ENCODE peak calls at places on chromosomes 7 and 10, in six cellular contexts. One of them, this sample, is unnamed.

GRCh38 chr7:45161842-45162241 is 4.3 kb downstream of the RAMP3 start:
- DNase-seq in left ventricle myocardium inferior: no peak
- DNase-seq in AG04450: no peak
- DNase-seq in HepG2: no peak
- DNase-seq in psoas muscle: no peak
- DNase-seq in NB4: no peak
- DNase-seq in this sample: no peak

GRCh38 chr7:41045556-41046123 is 657.2 kb downstream of the INHBA start:
- DNase-seq in left ventricle myocardium inferior: no peak
- DNase-seq in AG04450: no peak
- DNase-seq in HepG2: peak
- DNase-seq in psoas muscle: no peak
- DNase-seq in NB4: no peak
- DNase-seq in this sample: no peak

GRCh38 chr7:111083423-111083822 is 7.5 kb upstream of the LRRN3 start:
- DNase-seq in left ventricle myocardium inferior: no peak
- DNase-seq in AG04450: peak
- DNase-seq in HepG2: no peak
- DNase-seq in psoas muscle: no peak
- DNase-seq in NB4: peak
- DNase-seq in this sample: peak

GRCh38 chr10:57017356-57018037 is 656.4 kb upstream of the ZWINT start:
- DNase-seq in left ventricle myocardium inferior: no peak
- DNase-seq in AG04450: no peak
- DNase-seq in HepG2: no peak
- DNase-seq in psoas muscle: no peak
- DNase-seq in NB4: no peak
- DNase-seq in this sample: no peak

GRCh38 chr10:127797339-127797738 is 60.4 kb downstream of the FOXI2 start:
- DNase-seq in left ventricle myocardium inferior: no peak
- DNase-seq in AG04450: no peak
- DNase-seq in HepG2: peak
- DNase-seq in psoas muscle: no peak
- DNase-seq in NB4: peak
- DNase-seq in this sample: no peak

GRCh38 chr7:131827421-131827820 is 271.0 kb upstream of the PODXL start:
- DNase-seq in left ventricle myocardium inferior: no peak
- DNase-seq in AG04450: no peak
- DNase-seq in HepG2: no peak
- DNase-seq in psoas muscle: no peak
- DNase-seq in NB4: no peak
- DNase-seq in this sample: no peak

GRCh38 chr7:19294629-19295028 is 149.4 kb upstream of the FERD3L start:
- DNase-seq in left ventricle myocardium inferior: no peak
- DNase-seq in AG04450: no peak
- DNase-seq in HepG2: no peak
- DNase-seq in psoas muscle: no peak
- DNase-seq in NB4: no peak
- DNase-seq in this sample: peak

GRCh38 chr10:120495226-120495625 is 38.2 kb downstream of the PLPP4 start:
- DNase-seq in left ventricle myocardium inferior: no peak
- DNase-seq in AG04450: no peak
- DNase-seq in HepG2: no peak
- DNase-seq in psoas muscle: no peak
- DNase-seq in NB4: no peak
- DNase-seq in this sample: no peak

GRCh38 chr7:98556288-98556687 is 60.8 kb upstream of the NPTX2 start:
- DNase-seq in left ventricle myocardium inferior: no peak
- DNase-seq in AG04450: no peak
- DNase-seq in HepG2: no peak
- DNase-seq in psoas muscle: no peak
- DNase-seq in NB4: no peak
- DNase-seq in this sample: no peak

GRCh38 chr10:99660662-99661369 is 1.5 kb downstream of the ENTPD7 start:
- DNase-seq in left ventricle myocardium inferior: no peak
- DNase-seq in AG04450: no peak
- DNase-seq in HepG2: no peak
- DNase-seq in psoas muscle: no peak
- DNase-seq in NB4: no peak
- DNase-seq in this sample: no peak

GRCh38 chr10:72277996-72278667 is 4.4 kb downstream of the DDIT4 start:
- DNase-seq in left ventricle myocardium inferior: no peak
- DNase-seq in AG04450: no peak
- DNase-seq in HepG2: peak
- DNase-seq in psoas muscle: no peak
- DNase-seq in NB4: peak
- DNase-seq in this sample: no peak

DNA sequence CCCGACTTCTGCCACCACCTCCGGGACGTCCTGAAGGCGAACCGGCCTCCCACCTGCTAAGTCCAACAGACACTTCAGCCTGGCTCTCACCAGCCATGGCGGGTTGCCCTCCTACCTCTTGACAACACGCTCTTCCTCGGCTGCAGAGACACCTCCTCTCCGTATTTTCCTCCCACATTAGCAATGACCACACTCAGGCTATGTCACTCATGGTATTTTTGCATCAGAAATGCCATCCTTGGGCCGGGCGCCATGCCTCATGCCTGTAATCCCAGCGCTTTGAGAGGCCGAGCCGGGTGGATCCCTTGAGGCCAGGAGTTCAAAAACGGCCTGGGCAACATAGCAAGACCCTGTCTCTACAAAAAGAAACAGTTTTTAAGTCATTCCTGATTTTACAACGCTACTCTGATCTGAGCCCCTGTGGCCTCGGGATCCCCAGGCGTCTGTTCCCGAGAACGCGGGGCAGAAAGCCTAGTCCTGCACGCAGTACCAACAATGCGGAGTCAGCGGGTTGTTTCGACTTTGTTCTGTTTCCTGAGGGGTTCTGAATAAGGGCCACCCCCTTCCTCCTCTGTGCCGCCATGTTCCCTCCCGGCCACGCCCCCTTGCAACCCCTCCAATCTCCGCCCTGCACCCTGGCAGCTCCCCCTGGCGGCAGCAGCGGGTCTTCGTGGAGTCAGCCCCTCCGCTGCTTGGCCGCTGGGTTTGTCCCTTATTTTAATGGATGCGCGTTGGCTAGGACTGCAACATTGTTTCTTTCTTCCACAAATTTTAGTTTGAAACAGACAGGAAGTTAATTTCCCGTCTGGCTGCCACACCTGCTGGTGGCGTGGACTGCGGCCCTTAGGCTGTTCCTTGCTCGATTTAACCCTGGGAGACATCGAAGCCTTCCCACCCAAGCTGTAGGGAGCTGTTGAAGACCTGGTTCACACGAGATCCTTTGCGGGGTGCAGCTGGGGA is 9.7 kb upstream of the ZFAND2A start:
- DNase-seq in left ventricle myocardium inferior: peak
- DNase-seq in AG04450: no peak
- DNase-seq in HepG2: peak
- DNase-seq in psoas muscle: peak
- DNase-seq in NB4: peak
- DNase-seq in this sample: no peak
- H3K4me3 ChIP-seq in left ventricle myocardium inferior: peak
- H3K4me3 ChIP-seq in AG04450: peak
- H3K4me3 ChIP-seq in HepG2: peak
- H3K4me3 ChIP-seq in psoas muscle: peak
- H3K4me3 ChIP-seq in NB4: peak
- H3K4me3 ChIP-seq in this sample: peak

DNA sequence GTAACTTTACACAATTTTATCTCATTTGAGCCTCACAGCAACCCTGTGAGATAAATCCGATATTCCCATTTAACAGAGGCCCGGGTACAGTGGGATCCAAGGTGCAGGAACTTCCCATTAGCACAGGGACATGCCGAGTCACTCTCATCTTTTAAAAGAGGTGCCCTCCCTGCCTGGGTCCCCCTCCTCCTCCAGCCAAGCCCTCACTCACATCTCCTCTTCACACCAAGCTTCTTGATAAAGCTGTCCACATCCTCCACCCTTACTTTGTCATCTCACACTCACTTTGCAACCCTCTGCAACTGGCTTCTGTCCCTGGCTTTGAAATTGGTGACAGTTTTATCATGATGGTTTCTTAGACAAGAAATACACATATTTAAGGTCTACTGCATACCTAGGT is 144.6 kb upstream of the RHEB start:
- DNase-seq in left ventricle myocardium inferior: no peak
- DNase-seq in AG04450: no peak
- DNase-seq in HepG2: no peak
- DNase-seq in psoas muscle: no peak
- DNase-seq in NB4: no peak
- DNase-seq in this sample: no peak
- H3K4me3 ChIP-seq in left ventricle myocardium inferior: no peak
- H3K4me3 ChIP-seq in AG04450: no peak
- H3K4me3 ChIP-seq in HepG2: no peak
- H3K4me3 ChIP-seq in psoas muscle: no peak
- H3K4me3 ChIP-seq in NB4: no peak
- H3K4me3 ChIP-seq in this sample: no peak

DNA sequence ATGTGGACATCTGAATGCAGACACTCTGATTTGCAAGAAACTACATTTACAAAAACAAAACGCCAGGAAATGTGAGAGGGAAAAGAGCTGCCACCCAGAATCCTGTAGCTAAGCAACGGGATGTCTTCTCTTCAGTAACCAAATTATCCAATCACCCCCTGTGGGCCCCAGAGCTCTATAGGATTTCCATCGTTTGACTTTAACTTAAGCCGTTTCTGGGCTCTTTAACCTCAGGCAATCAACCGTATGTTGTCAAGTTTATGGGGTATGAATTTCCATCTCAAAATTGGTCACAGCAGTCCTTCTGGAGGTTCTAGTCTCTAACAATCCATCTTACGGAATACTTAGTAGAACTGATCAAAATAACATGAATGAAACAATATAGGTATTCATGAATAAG is 240.4 kb downstream of the ETV1 start:
- DNase-seq in left ventricle myocardium inferior: no peak
- DNase-seq in AG04450: no peak
- DNase-seq in HepG2: no peak
- DNase-seq in psoas muscle: no peak
- DNase-seq in NB4: no peak
- DNase-seq in this sample: no peak
- H3K4me3 ChIP-seq in left ventricle myocardium inferior: no peak
- H3K4me3 ChIP-seq in AG04450: no peak
- H3K4me3 ChIP-seq in HepG2: no peak
- H3K4me3 ChIP-seq in psoas muscle: no peak
- H3K4me3 ChIP-seq in NB4: no peak
- H3K4me3 ChIP-seq in this sample: no peak

GRCh38 chr7:130441408-130441854 is 615 bp upstream of the CEP41 start:
- DNase-seq in left ventricle myocardium inferior: no peak
- DNase-seq in AG04450: no peak
- DNase-seq in HepG2: no peak
- DNase-seq in psoas muscle: no peak
- DNase-seq in NB4: peak
- DNase-seq in this sample: no peak
- H3K4me3 ChIP-seq in left ventricle myocardium inferior: peak
- H3K4me3 ChIP-seq in AG04450: peak
- H3K4me3 ChIP-seq in HepG2: peak
- H3K4me3 ChIP-seq in psoas muscle: peak
- H3K4me3 ChIP-seq in NB4: peak
- H3K4me3 ChIP-seq in this sample: peak

GRCh38 chr10:75432176-75432575 is 752 bp downstream of the LRMDA start:
- DNase-seq in left ventricle myocardium inferior: no peak
- DNase-seq in AG04450: no peak
- DNase-seq in HepG2: peak
- DNase-seq in psoas muscle: no peak
- DNase-seq in NB4: peak
- DNase-seq in this sample: no peak
- H3K4me3 ChIP-seq in left ventricle myocardium inferior: peak
- H3K4me3 ChIP-seq in AG04450: no peak
- H3K4me3 ChIP-seq in HepG2: peak
- H3K4me3 ChIP-seq in psoas muscle: peak
- H3K4me3 ChIP-seq in NB4: peak
- H3K4me3 ChIP-seq in this sample: no peak

DNA sequence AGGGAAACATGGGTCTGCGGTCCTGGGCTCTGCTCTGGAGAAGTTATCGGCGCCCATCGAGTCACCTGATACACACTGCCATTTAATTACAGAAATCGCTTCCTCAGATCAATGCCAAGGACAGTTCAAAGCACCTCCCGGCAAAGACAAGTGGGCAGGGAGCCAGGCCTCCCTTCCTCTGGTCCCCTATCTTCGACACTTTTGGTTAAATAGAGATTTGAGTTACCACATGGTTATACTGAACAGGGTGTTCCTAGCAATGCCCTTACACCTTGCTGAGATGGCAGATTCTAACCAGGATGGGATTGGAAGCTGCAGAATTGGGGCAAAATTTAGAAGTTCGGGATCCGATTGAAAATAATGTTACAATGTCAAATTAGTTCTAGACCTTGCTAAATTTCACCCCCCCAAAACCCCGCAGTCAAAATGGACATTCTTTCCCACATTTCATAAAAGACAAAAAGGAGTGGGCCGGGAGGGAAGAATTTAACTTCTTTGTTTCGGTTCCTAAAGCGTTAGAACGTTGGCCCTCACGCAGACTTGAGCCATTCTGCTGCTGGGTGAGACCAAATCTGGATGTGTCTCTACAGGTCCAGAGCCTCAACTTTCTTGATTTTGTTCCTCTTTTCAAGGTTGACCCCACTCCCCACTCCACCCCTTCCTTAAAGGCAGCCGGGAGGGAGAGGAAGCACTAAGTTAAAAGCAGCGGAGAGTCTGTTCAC is 2.2 kb upstream of the DLX5 start:
- DNase-seq in left ventricle myocardium inferior: no peak
- DNase-seq in AG04450: no peak
- DNase-seq in HepG2: no peak
- DNase-seq in psoas muscle: no peak
- DNase-seq in NB4: no peak
- DNase-seq in this sample: no peak
- H3K4me3 ChIP-seq in left ventricle myocardium inferior: peak
- H3K4me3 ChIP-seq in AG04450: peak
- H3K4me3 ChIP-seq in HepG2: peak
- H3K4me3 ChIP-seq in psoas muscle: peak
- H3K4me3 ChIP-seq in NB4: no peak
- H3K4me3 ChIP-seq in this sample: peak

This sample was measured in skeletal muscle cell.